ENCODE peak calls at places on chromosome 20, in five cellular contexts. One of them, this sample, is unnamed.
A peak's percentile ranks its signal among the peaks of the same experiment; 100 is the strongest.

GRCh38 chr20:1437222-1437904 is 29.3 kb downstream of the NSFL1C start:
- DNase-seq in IMR-90: peak; percentile 82
- DNase-seq in OCI-LY7: peak; percentile 80
- DNase-seq in A549: peak; percentile 85
- DNase-seq in GM23338: peak; percentile 75
- DNase-seq in this sample: peak; percentile 81

GRCh38 chr20:3707508-3707899 is 4.9 kb downstream of the SIGLEC1 start:
- DNase-seq in IMR-90: no peak
- DNase-seq in OCI-LY7: no peak
- DNase-seq in A549: no peak
- DNase-seq in GM23338: no peak
- DNase-seq in this sample: no peak

GRCh38 chr20:33684533-33685327 is 1.5 kb downstream of the E2F1 start:
- DNase-seq in IMR-90: no peak
- DNase-seq in OCI-LY7: peak; percentile 74
- DNase-seq in A549: no peak
- DNase-seq in GM23338: peak; percentile 65
- DNase-seq in this sample: no peak

GRCh38 chr20:52003976-52004375 is 187.6 kb downstream of the ZFP64 start:
- DNase-seq in IMR-90: no peak
- DNase-seq in OCI-LY7: no peak
- DNase-seq in A549: no peak
- DNase-seq in GM23338: no peak
- DNase-seq in this sample: no peak

GRCh38 chr20:2820084-2820895 is 4.1 kb downstream of the TMEM239 start:
- DNase-seq in IMR-90: peak; percentile 84
- DNase-seq in OCI-LY7: no peak
- DNase-seq in A549: no peak
- DNase-seq in GM23338: peak; percentile 70
- DNase-seq in this sample: no peak

GRCh38 chr20:51326241-51326819 is 216.2 kb downstream of the NFATC2 start:
- DNase-seq in IMR-90: peak; percentile 76
- DNase-seq in OCI-LY7: peak; percentile 10
- DNase-seq in A549: peak; percentile 66
- DNase-seq in GM23338: peak; percentile 84
- DNase-seq in this sample: no peak

GRCh38 chr20:25623225-25623735 is 534 bp downstream of the NANP start:
- DNase-seq in IMR-90: peak; percentile 24
- DNase-seq in OCI-LY7: peak; percentile 15
- DNase-seq in A549: peak; percentile 52
- DNase-seq in GM23338: peak; percentile 27
- DNase-seq in this sample: peak; percentile 53

GRCh38 chr20:2292711-2293110 is 3.1 kb upstream of the TGM3 start:
- DNase-seq in IMR-90: no peak
- DNase-seq in OCI-LY7: no peak
- DNase-seq in A549: no peak
- DNase-seq in GM23338: no peak
- DNase-seq in this sample: no peak

GRCh38 chr20:15875446-15875845 is 697.8 kb downstream of the KIF16B start:
- DNase-seq in IMR-90: no peak
- DNase-seq in OCI-LY7: no peak
- DNase-seq in A549: no peak
- DNase-seq in GM23338: no peak
- DNase-seq in this sample: no peak

GRCh38 chr20:48822879-48823385 is 4.9 kb downstream of the PREX1 start:
- DNase-seq in IMR-90: no peak
- DNase-seq in OCI-LY7: no peak
- DNase-seq in A549: no peak
- DNase-seq in GM23338: no peak
- DNase-seq in this sample: no peak

GRCh38 chr20:11195169-11195568 is 521.4 kb upstream of the JAG1 start:
- DNase-seq in IMR-90: no peak
- DNase-seq in OCI-LY7: no peak
- DNase-seq in A549: no peak
- DNase-seq in GM23338: no peak
- DNase-seq in this sample: no peak

GRCh38 chr20:6614836-6615235 is 152.7 kb upstream of the BMP2 start:
- DNase-seq in IMR-90: no peak
- DNase-seq in OCI-LY7: no peak
- DNase-seq in A549: no peak
- DNase-seq in GM23338: no peak
- DNase-seq in this sample: no peak

GRCh38 chr20:43911066-43911465 is 3.6 kb upstream of the TOX2 start:
- DNase-seq in IMR-90: peak; percentile 82
- DNase-seq in OCI-LY7: no peak
- DNase-seq in A549: no peak
- DNase-seq in GM23338: peak; percentile 13
- DNase-seq in this sample: no peak

GRCh38 chr20:43954704-43955243 is 40.1 kb downstream of the TOX2 start:
- DNase-seq in IMR-90: no peak
- DNase-seq in OCI-LY7: no peak
- DNase-seq in A549: no peak
- DNase-seq in GM23338: no peak
- DNase-seq in this sample: no peak

GRCh38 chr20:52978851-52979250 is 6.7 kb downstream of the TSHZ2 start:
- DNase-seq in IMR-90: no peak
- DNase-seq in OCI-LY7: no peak
- DNase-seq in A549: no peak
- DNase-seq in GM23338: no peak
- DNase-seq in this sample: no peak

GRCh38 chr20:64247970-64248841 is 7.3 kb upstream of the PCMTD2 start:
- DNase-seq in IMR-90: no peak
- DNase-seq in OCI-LY7: no peak
- DNase-seq in A549: no peak
- DNase-seq in GM23338: no peak
- DNase-seq in this sample: no peak

GRCh38 chr20:38450412-38450975 is 15.4 kb upstream of the SNHG17 start:
- DNase-seq in IMR-90: peak; percentile 49
- DNase-seq in OCI-LY7: no peak
- DNase-seq in A549: no peak
- DNase-seq in GM23338: no peak
- DNase-seq in this sample: no peak

GRCh38 chr20:49853640-49854039 is 41.0 kb downstream of the SLC9A8 start:
- DNase-seq in IMR-90: peak; percentile 86
- DNase-seq in OCI-LY7: no peak
- DNase-seq in A549: no peak
- DNase-seq in GM23338: peak; percentile 72
- DNase-seq in this sample: no peak

GRCh38 chr20:41145821-41146620 is 8.7 kb downstream of the PLCG1 start:
- DNase-seq in IMR-90: no peak
- DNase-seq in OCI-LY7: peak; percentile 67
- DNase-seq in A549: no peak
- DNase-seq in GM23338: no peak
- DNase-seq in this sample: no peak

GRCh38 chr20:10609276-10609675 is 64.5 kb downstream of the JAG1 start:
- DNase-seq in IMR-90: peak; percentile 86
- DNase-seq in OCI-LY7: no peak
- DNase-seq in A549: no peak
- DNase-seq in GM23338: no peak
- DNase-seq in this sample: no peak

GRCh38 chr20:1792274-1792673 is 102.9 kb upstream of the SIRPA start:
- DNase-seq in IMR-90: no peak
- DNase-seq in OCI-LY7: no peak
- DNase-seq in A549: no peak
- DNase-seq in GM23338: no peak
- DNase-seq in this sample: no peak

GRCh38 chr20:2983508-2983907 is 59.9 kb upstream of the GNRH2 start:
- DNase-seq in IMR-90: no peak
- DNase-seq in OCI-LY7: no peak
- DNase-seq in A549: no peak
- DNase-seq in GM23338: no peak
- DNase-seq in this sample: no peak

GRCh38 chr20:7452890-7453289 is 487.4 kb downstream of the HAO1 start:
- DNase-seq in IMR-90: no peak
- DNase-seq in OCI-LY7: no peak
- DNase-seq in A549: no peak
- DNase-seq in GM23338: no peak
- DNase-seq in this sample: no peak

GRCh38 chr20:51388227-51388626 is 154.3 kb downstream of the NFATC2 start:
- DNase-seq in IMR-90: peak; percentile 66
- DNase-seq in OCI-LY7: no peak
- DNase-seq in A549: no peak
- DNase-seq in GM23338: no peak
- DNase-seq in this sample: no peak

GRCh38 chr20:9977629-9978028 is 57.2 kb upstream of the ANKEF1 start:
- DNase-seq in IMR-90: no peak
- DNase-seq in OCI-LY7: no peak
- DNase-seq in A549: no peak
- DNase-seq in GM23338: no peak
- DNase-seq in this sample: no peak

GRCh38 chr20:10667077-10667401 is 6.8 kb downstream of the JAG1 start:
- DNase-seq in IMR-90: no peak
- DNase-seq in OCI-LY7: no peak
- DNase-seq in A549: no peak
- DNase-seq in GM23338: no peak
- DNase-seq in this sample: peak; percentile 49

GRCh38 chr20:2750343-2751251 is 49.8 kb downstream of the CPXM1 start:
- DNase-seq in IMR-90: peak; percentile 17
- DNase-seq in OCI-LY7: no peak
- DNase-seq in A549: peak; percentile 78
- DNase-seq in GM23338: peak; percentile 91
- DNase-seq in this sample: peak; percentile 33

GRCh38 chr20:7207186-7207585 is 439.7 kb downstream of the BMP2 start:
- DNase-seq in IMR-90: no peak
- DNase-seq in OCI-LY7: no peak
- DNase-seq in A549: no peak
- DNase-seq in GM23338: no peak
- DNase-seq in this sample: no peak

GRCh38 chr20:46562009-46562372 is 11.5 kb upstream of the OCSTAMP start:
- DNase-seq in IMR-90: no peak
- DNase-seq in OCI-LY7: no peak
- DNase-seq in A549: no peak
- DNase-seq in GM23338: no peak
- DNase-seq in this sample: no peak
- H3K4me3 ChIP-seq in IMR-90: no peak overlapping the region
- H3K4me3 ChIP-seq in OCI-LY7: no peak overlapping the region
- H3K4me3 ChIP-seq in A549: peak overlapping the region; percentile 7
- H3K4me3 ChIP-seq in GM23338: peak overlapping the region; percentile 46
- H3K4me3 ChIP-seq in this sample: no peak overlapping the region

GRCh38 chr20:19981091-19981490 is 36.1 kb upstream of the NAA20 start:
- DNase-seq in IMR-90: peak; percentile 59
- DNase-seq in OCI-LY7: no peak
- DNase-seq in A549: no peak
- DNase-seq in GM23338: no peak
- DNase-seq in this sample: no peak
- H3K4me1 ChIP-seq in IMR-90: peaks cover 27% of the 10 kb centered on the region
- H3K4me1 ChIP-seq in OCI-LY7: no peaks in the 10 kb centered on the region
- H3K4me1 ChIP-seq in A549: peaks cover 72% of the 10 kb centered on the region
- H3K4me1 ChIP-seq in GM23338: no peaks in the 10 kb centered on the region
- H3K4me1 ChIP-seq in this sample: peaks cover 35% of the 10 kb centered on the region

DNA sequence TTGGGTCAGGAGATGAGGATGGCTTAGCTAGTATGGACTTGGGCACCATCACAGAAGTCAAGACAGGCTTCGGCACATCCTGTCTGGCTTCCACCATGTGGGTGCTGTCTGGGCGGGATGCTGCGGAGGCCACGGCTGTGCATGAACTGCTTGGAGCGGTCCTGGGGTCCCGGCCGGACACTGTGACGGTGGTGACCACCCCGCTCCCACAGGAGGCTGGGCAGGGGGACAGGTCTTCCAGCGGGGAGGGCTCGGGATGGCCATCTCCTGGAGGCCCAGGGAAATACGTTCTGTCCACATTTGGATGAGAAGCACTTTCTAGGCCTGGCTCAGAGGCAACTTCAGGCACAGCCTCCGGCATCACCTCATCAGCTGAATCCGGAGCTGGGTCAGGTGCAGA is 32.1 kb upstream of the TCFL5 start:
- DNase-seq in IMR-90: no peak
- DNase-seq in OCI-LY7: no peak
- DNase-seq in A549: no peak
- DNase-seq in GM23338: no peak
- DNase-seq in this sample: no peak
- TF ChIP-seq CTCF in IMR-90: peak; percentile 7
- TF ChIP-seq CTCF in OCI-LY7: no peak
- TF ChIP-seq CTCF in A549: no peak
- TF ChIP-seq CTCF in GM23338: peak; percentile 13
- TF ChIP-seq CTCF in this sample: no peak

DNA sequence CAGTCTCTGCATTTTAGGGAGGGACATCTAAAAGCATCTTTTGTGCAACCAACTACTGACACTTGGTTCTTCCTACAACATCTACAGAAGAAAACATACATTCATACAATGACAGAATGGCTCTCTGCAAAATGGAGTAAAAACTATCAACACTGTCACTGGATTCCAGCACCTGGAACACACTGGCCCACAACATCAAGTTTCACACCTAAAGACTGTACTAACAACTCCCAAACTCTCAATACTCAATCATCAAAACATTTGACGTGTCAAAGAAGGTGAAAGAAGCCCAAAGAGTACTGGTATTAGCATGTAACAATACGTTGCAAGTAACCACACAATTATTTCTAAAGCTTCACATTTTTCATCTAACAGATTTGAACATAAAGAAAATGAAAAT is 2.2 kb downstream of the CPNE1 start:
- DNase-seq in IMR-90: no peak
- DNase-seq in OCI-LY7: no peak
- DNase-seq in A549: no peak
- DNase-seq in GM23338: no peak
- DNase-seq in this sample: no peak
- H3K4me3 ChIP-seq in IMR-90: peak overlapping the region; percentile 35
- H3K4me3 ChIP-seq in OCI-LY7: peak overlapping the region; percentile 76
- H3K4me3 ChIP-seq in A549: peak overlapping the region; percentile 91
- H3K4me3 ChIP-seq in GM23338: peak overlapping the region; percentile 95
- H3K4me3 ChIP-seq in this sample: peak overlapping the region; percentile 0

DNA sequence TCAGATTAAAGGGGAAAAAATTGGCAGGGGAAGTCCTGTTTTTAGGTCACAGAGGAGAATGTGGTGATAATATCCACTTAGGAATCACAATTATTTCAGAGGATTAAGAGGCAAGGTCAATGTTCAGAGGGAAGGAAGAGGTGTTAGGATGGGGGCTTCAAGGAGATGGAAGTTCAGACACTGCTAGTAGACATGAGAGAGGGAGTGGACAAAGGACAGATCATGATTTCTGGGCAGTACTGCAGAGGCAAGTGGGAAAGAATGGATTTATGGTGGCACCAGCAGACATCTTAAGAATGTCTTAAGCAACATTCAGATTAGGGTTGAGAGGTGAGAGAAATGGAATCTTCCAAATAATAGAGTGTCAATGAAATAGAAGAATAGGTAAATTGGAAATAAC is 9.9 kb downstream of the PCSK2 start:
- DNase-seq in IMR-90: no peak
- DNase-seq in OCI-LY7: no peak
- DNase-seq in A549: no peak
- DNase-seq in GM23338: no peak
- DNase-seq in this sample: no peak
- H3K4me1 ChIP-seq in IMR-90: no peaks in the 10 kb centered on the region
- H3K4me1 ChIP-seq in OCI-LY7: no peaks in the 10 kb centered on the region
- H3K4me1 ChIP-seq in A549: no peaks in the 10 kb centered on the region
- H3K4me1 ChIP-seq in GM23338: no peaks in the 10 kb centered on the region
- H3K4me1 ChIP-seq in this sample: no peaks in the 10 kb centered on the region

GRCh38 chr20:32227316-32227715 is 19.6 kb downstream of the POFUT1 start:
- DNase-seq in IMR-90: no peak
- DNase-seq in OCI-LY7: no peak
- DNase-seq in A549: no peak
- DNase-seq in GM23338: no peak
- DNase-seq in this sample: no peak
- TF ChIP-seq CTCF in IMR-90: no peak
- TF ChIP-seq CTCF in OCI-LY7: no peak
- TF ChIP-seq CTCF in A549: no peak
- TF ChIP-seq CTCF in GM23338: no peak
- TF ChIP-seq CTCF in this sample: no peak